ENCODE peak calls at places on chromosomes 7 and 10, in nine cellular contexts. B, A, I, Q, H, C, Y, F and S are unnamed samples. For H4K20me1, the result is how much of the 10 kb centered on the place peaks cover.

GRCh38 chr7:83861-84632 is 108.3 kb upstream of the FAM20C start:
- DNase-seq in B (no peak), A (no peak), Y (peak), Q (no peak), I (no peak), F (no peak), C (no peak), H (no peak), S (no peak)

GRCh38 chr10:31749293-31749692 is 179.3 kb downstream of the ARHGAP12 start:
- DNase-seq in F (peak), A (no peak), C (no peak), B (no peak), I (no peak), Y (no peak), H (no peak), Q (peak), S (no peak)

GRCh38 chr7:118839544-118839943 is 615.0 kb downstream of the ANKRD7 start:
- DNase-seq in B (no peak), A (no peak), Q (no peak), I (no peak), Y (no peak), F (no peak), H (no peak), C (no peak), S (no peak)

GRCh38 chr7:134527979-134528371 is 608 bp downstream of the AKR1B10 start:
- DNase-seq in B (peak), F (no peak), C (no peak), A (no peak), H (no peak), Y (peak), I (peak), Q (peak), S (peak)

GRCh38 chr10:100895896-100896295 is 16.9 kb upstream of the SLF2 start:
- DNase-seq in Y (no peak), A (no peak), I (no peak), F (no peak), B (no peak), C (no peak), H (no peak), Q (no peak), S (no peak)

GRCh38 chr10:132058111-132058745 is 7.5 kb upstream of the JAKMIP3 start:
- DNase-seq in H (no peak), C (no peak), Y (no peak), B (peak), F (no peak), I (no peak), Q (no peak), A (no peak), S (no peak)

GRCh38 chr7:87316846-87317545 is 28.5 kb upstream of the CROT start:
- DNase-seq in A (no peak), B (peak), I (peak), H (no peak), F (no peak), Q (peak), Y (no peak), C (no peak), S (no peak)

GRCh38 chr10:95229724-95230627 is 35.9 kb downstream of the ACSM6 start:
- DNase-seq in B (peak), Q (peak), Y (peak), H (no peak), C (no peak), F (no peak), I (peak), A (peak), S (peak)

GRCh38 chr10:110699859-110700468 is 55.8 kb downstream of the RBM20 start:
- DNase-seq in B (no peak), H (no peak), Y (no peak), C (no peak), A (no peak), Q (no peak), I (no peak), F (no peak), S (no peak)

GRCh38 chr7:26449175-26450165 is 157.8 kb downstream of the SNX10 start:
- DNase-seq in Y (no peak), Q (peak), C (no peak), F (no peak), I (no peak), H (no peak), A (no peak), B (peak), S (no peak)

GRCh38 chr7:50436133-50436802 is 13.9 kb downstream of the FIGNL1 start:
- DNase-seq in I (no peak), C (no peak), H (no peak), Q (peak), A (no peak), B (peak), F (no peak), Y (no peak), S (no peak)

GRCh38 chr10:84026821-84027257 is 112.5 kb upstream of the GHITM start:
- DNase-seq in B (peak), Q (peak), F (peak), A (peak), Y (peak), I (peak), C (peak), H (no peak), S (peak)

GRCh38 chr10:47058961-47059391 is 147.7 kb downstream of the PTPN20 start:
- DNase-seq in Q (peak), H (no peak), C (no peak), Y (no peak), F (no peak), B (no peak), A (no peak), I (no peak), S (no peak)

GRCh38 chr10:123417414-123417813 is 248.7 kb upstream of the GPR26 start:
- DNase-seq in Q (no peak), Y (no peak), C (no peak), H (no peak), I (no peak), A (no peak), B (no peak), F (no peak), S (no peak)

GRCh38 chr7:130384371-130384801 is 4.1 kb downstream of the CPA1 start:
- DNase-seq in Q (no peak), C (no peak), H (no peak), I (no peak), F (no peak), Y (no peak), B (no peak), A (no peak), S (no peak)

GRCh38 chr10:23891301-23891700 is 317.6 kb upstream of the KIAA1217 start:
- DNase-seq in H (no peak), Q (no peak), F (no peak), A (no peak), Y (no peak), I (no peak), C (no peak), B (no peak), S (no peak)

GRCh38 chr10:70286616-70287015 is 2.8 kb upstream of the NPFFR1 start:
- DNase-seq in Q (no peak), Y (no peak), H (no peak), C (no peak), F (no peak), A (no peak), B (no peak), I (no peak), S (no peak)

GRCh38 chr10:35726850-35727249 is 84.8 kb upstream of the FZD8 start:
- DNase-seq in C (no peak), B (no peak), H (no peak), Y (peak), A (no peak), Q (no peak), F (no peak), I (no peak), S (no peak)

GRCh38 chr10:5573968-5574641 is 49.3 kb downstream of the CALML3 start:
- DNase-seq in F (peak), Y (no peak), Q (no peak), I (no peak), A (no peak), C (peak), H (no peak), B (no peak), S (no peak)

GRCh38 chr10:126387041-126387908 is 1.0 kb downstream of the ADAM12 start:
- DNase-seq in H (no peak), A (no peak), I (peak), Q (peak), B (peak), F (peak), Y (peak), C (no peak), S (peak)

GRCh38 chr7:80770675-80771081 is 132.2 kb downstream of the CD36 start:
- DNase-seq in Y (no peak), I (no peak), H (peak), A (no peak), F (no peak), Q (no peak), B (no peak), C (no peak), S (peak)

GRCh38 chr10:11478807-11479206 is 132.6 kb downstream of the USP6NL start:
- DNase-seq in B (no peak), I (no peak), Y (no peak), A (no peak), Q (no peak), C (no peak), F (no peak), H (no peak), S (no peak)

DNA sequence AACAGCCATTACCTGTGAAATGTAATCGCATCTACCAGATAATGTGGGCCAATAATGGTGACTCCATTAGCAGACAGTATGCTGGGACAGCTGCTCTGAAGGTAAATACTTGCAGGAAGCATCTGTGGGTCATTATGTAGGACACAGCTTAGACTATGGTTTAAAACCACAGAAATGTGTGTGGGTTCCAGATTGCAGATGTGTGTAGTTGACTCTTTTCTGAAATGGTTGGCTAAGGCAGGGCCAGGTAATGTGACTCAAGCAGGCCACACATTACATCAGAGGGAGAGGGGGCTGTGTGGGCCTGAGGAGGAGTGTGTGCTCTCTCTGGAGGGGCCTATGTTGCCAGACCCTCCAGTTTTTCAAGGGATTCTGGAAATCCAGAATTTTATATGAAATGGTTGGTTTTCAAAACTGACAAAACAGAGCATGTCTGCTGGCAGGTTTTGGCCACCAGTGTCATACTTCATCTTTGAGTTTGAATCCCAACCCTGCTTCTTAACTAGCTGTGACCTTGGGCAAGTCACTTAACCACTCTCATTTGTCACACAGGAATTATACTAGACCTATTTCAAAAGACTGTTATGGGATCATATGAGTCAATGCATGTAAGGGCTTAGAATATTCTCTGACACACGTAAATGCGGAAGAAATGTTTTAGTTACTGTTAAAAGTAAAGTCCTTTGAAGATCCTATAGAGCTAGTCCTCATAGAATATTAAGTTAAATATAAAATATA is 64.5 kb downstream of the MCMBP start:
- DNase-seq in H (peak), B (no peak), A (no peak), F (no peak), Y (no peak), C (no peak), I (no peak), Q (peak), S (no peak)
- TF ChIP-seq EZH2phosphoT487 in H (no peak), B (no peak), A (no peak), F (no peak), Y (no peak), C (no peak), I (no peak), Q (no peak), S (no peak)

DNA sequence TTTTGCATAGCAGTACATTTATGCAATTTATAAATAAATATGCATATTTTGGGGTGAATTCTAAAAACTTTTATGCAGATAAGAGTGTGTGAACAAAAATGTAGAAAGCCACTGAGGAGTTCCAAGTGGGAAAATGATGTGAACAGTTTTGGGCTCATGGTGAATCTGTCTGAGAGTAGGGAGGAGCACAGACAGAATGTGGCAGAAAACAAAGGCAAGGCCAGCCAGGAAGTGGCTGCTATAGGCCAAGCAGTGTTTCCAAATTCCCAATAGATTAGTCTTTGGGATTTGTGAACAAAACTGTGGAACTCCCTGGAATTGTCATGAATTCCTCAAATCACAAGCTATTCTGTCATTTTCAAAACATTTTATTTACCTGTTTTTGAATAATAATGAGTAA is 73.6 kb upstream of the AMPH start:
- DNase-seq in C (no peak), Q (peak), B (peak), I (no peak), F (no peak), H (no peak), Y (no peak), A (no peak), S (no peak)
- H4K20me1 ChIP-seq in C (under half), Q (under half), B (under half), I (under half), F (under half), H (under half), Y (under half), A (under half), S (under half)

GRCh38 chr7:69342154-69342884 is 256.0 kb upstream of the AUTS2 start:
- DNase-seq in C (no peak), Y (no peak), H (no peak), F (no peak), Q (peak), I (no peak), A (no peak), B (no peak), S (no peak)
- TF ChIP-seq EZH2phosphoT487 in C (no peak), Y (no peak), H (no peak), F (no peak), Q (no peak), I (no peak), A (no peak), B (no peak), S (no peak)

GRCh38 chr7:136594739-136595144 is 273.7 kb upstream of the CHRM2 start:
- DNase-seq in I (no peak), F (peak), C (no peak), Y (peak), H (no peak), B (no peak), A (no peak), Q (no peak), S (no peak)
- H4K20me1 ChIP-seq in I (under half), F (under half), C (under half), Y (under half), H (under half), B (under half), A (under half), Q (under half), S (under half)

GRCh38 chr10:101903827-101904520 is 60.4 kb upstream of the KCNIP2 start:
- DNase-seq in Q (no peak), B (no peak), C (peak), F (no peak), H (no peak), Y (no peak), A (no peak), I (peak), S (no peak)
- TF ChIP-seq EZH2phosphoT487 in Q (no peak), B (no peak), C (no peak), F (no peak), H (no peak), Y (no peak), A (no peak), I (no peak), S (no peak)

GRCh38 chr7:108402865-108403264 is 53.4 kb downstream of the NRCAM start:
- DNase-seq in C (no peak), Q (peak), A (no peak), Y (no peak), B (no peak), H (no peak), F (no peak), I (no peak), S (no peak)

GRCh38 chr7:108407674-108408073 is 48.6 kb downstream of the NRCAM start:
- DNase-seq in A (no peak), H (no peak), Y (no peak), F (no peak), B (no peak), Q (no peak), C (no peak), I (no peak), S (no peak)

GRCh38 chr7:108403597-108404217 is 52.5 kb downstream of the NRCAM start:
- DNase-seq in I (no peak), C (no peak), Y (no peak), A (no peak), H (no peak), B (no peak), Q (no peak), F (peak), S (no peak)

GRCh38 chr7:108406474-108406873 is 49.8 kb downstream of the NRCAM start:
- DNase-seq in A (no peak), I (no peak), B (no peak), Y (peak), H (no peak), C (no peak), Q (peak), F (no peak), S (no peak)

DNA sequence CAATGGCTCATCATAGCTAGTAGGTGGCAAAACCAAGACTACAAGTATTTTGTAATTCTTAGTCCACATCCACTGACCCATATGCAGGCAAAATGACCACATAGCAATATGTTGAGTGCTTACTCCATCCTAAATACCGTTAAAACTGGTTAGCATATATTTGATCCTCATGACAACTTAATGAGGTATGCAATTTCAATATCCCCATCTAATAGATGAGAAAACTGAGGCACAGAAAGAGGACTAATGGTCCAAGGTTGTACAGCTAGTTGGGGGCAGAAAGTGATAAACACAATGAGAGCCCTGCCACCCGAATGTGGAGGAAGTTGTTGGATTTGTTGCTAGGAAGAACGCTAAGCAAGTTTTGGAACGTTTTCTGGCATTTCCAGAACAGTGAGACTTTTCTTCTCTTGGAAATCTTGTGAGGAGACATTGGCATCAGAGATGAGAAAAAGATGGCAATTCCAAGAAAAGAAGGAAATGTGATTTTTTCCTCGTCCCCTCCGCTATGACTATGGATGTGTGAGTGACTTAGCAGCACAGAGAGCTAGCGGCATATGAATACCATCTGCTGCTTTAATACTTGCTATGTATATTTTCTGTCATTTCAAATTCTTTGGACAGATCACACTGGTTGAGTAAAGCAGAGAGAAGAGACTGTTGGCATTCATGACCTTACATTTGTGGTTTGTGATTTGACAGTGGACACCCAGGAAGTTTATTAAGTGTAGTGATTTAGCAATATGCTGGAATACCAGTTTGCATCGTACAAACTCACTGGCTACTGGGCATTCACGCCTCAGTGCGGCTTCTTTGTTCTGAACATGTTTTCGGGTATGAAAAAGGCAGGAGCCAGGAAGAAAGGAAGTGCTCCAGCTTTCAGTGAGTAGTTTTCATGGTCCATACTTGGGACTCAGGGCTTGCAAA is 51.5 kb downstream of the NRCAM start:
- DNase-seq in A (no peak), B (no peak), I (no peak), Y (no peak), Q (peak), H (no peak), C (no peak), F (no peak), S (no peak)
- H4K20me1 ChIP-seq in A (under half), B (under half), I (under half), Y (under half), Q (under half), H (under half), C (under half), F (under half), S (under half)

GRCh38 chr7:1149351-1149794 is 10.6 kb downstream of the ZFAND2A start:
- DNase-seq in F (no peak), B (no peak), Q (no peak), A (no peak), C (no peak), I (no peak), Y (no peak), H (no peak), S (no peak)
- TF ChIP-seq EZH2phosphoT487 in F (no peak), B (no peak), Q (no peak), A (no peak), C (no peak), I (no peak), Y (no peak), H (no peak), S (no peak)

DNA sequence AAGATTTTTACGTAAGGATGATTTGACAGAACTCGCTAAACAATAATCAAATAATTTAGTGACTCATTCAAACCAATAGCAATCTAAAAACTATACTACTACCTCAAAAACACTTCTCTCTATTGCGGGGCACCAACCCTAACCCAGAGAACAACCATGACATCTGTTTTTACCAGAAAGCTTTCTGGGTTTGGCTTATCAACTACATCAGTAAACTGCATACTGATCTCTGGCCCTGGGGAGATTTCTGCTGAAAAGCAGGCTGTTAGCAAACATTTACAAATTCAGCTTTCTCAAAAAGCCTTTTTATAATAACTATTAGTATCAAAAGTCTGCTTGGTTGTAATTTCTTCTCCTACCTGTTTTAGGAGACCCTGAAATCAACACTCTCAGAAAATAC is 144.5 kb upstream of the ZWINT start:
- DNase-seq in I (no peak), C (no peak), F (peak), A (no peak), H (no peak), Y (no peak), Q (no peak), B (no peak), S (no peak)
- H4K20me1 ChIP-seq in I (under half), C (under half), F (under half), A (under half), H (under half), Y (under half), Q (under half), B (under half), S (under half)